ENCODE peak calls at places on chromosomes 12 and 14, in eight cellular contexts. One of them, this sample, is unnamed.

GRCh38 chr14:92160619-92161018 is 38.9 kb downstream of the CPSF2 start:
- DNase-seq in frontal cortex: no peak
- DNase-seq in T-helper 2 cell: no peak
- DNase-seq in T-cell: no peak
- DNase-seq in KBM-7: no peak
- DNase-seq in activated CD4-positive, alpha-beta T cell treated with anti-CD3 and anti-CD28 coated beads, Interleukin-2, amount 50 U/mL, for 1 hour: no peak
- DNase-seq in transverse colon: no peak
- DNase-seq in foreskin fibroblast: peak; percentile 88
- DNase-seq in this sample: peak; percentile 54

GRCh38 chr14:56367416-56367815 is 212.2 kb upstream of the TMEM260 start:
- DNase-seq in KBM-7: no peak
- DNase-seq in frontal cortex: no peak
- DNase-seq in T-cell: no peak
- DNase-seq in foreskin fibroblast: no peak
- DNase-seq in activated CD4-positive, alpha-beta T cell treated with anti-CD3 and anti-CD28 coated beads, Interleukin-2, amount 50 U/mL, for 1 hour: no peak
- DNase-seq in T-helper 2 cell: no peak
- DNase-seq in transverse colon: no peak
- DNase-seq in this sample: no peak

GRCh38 chr14:59097681-59098080 is 90.8 kb upstream of the DAAM1 start:
- DNase-seq in foreskin fibroblast: peak; percentile 31
- DNase-seq in transverse colon: no peak
- DNase-seq in activated CD4-positive, alpha-beta T cell treated with anti-CD3 and anti-CD28 coated beads, Interleukin-2, amount 50 U/mL, for 1 hour: no peak
- DNase-seq in T-helper 2 cell: no peak
- DNase-seq in T-cell: no peak
- DNase-seq in KBM-7: no peak
- DNase-seq in frontal cortex: no peak
- DNase-seq in this sample: peak; percentile 27

GRCh38 chr12:16323010-16323409 is 24.4 kb upstream of the MGST1 start:
- DNase-seq in transverse colon: no peak
- DNase-seq in frontal cortex: no peak
- DNase-seq in foreskin fibroblast: peak; percentile 50
- DNase-seq in KBM-7: no peak
- DNase-seq in activated CD4-positive, alpha-beta T cell treated with anti-CD3 and anti-CD28 coated beads, Interleukin-2, amount 50 U/mL, for 1 hour: no peak
- DNase-seq in T-helper 2 cell: no peak
- DNase-seq in T-cell: no peak
- DNase-seq in this sample: no peak

GRCh38 chr12:47939009-47939601 is 24.3 kb upstream of the TMEM106C start:
- DNase-seq in T-helper 2 cell: no peak
- DNase-seq in transverse colon: peak; percentile 83
- DNase-seq in T-cell: no peak
- DNase-seq in KBM-7: no peak
- DNase-seq in foreskin fibroblast: no peak
- DNase-seq in activated CD4-positive, alpha-beta T cell treated with anti-CD3 and anti-CD28 coated beads, Interleukin-2, amount 50 U/mL, for 1 hour: no peak
- DNase-seq in frontal cortex: no peak
- DNase-seq in this sample: no peak

GRCh38 chr12:95484524-95484923 is 10.6 kb downstream of the METAP2 start:
- DNase-seq in T-helper 2 cell: no peak
- DNase-seq in transverse colon: no peak
- DNase-seq in frontal cortex: no peak
- DNase-seq in activated CD4-positive, alpha-beta T cell treated with anti-CD3 and anti-CD28 coated beads, Interleukin-2, amount 50 U/mL, for 1 hour: no peak
- DNase-seq in KBM-7: no peak
- DNase-seq in foreskin fibroblast: peak; percentile 17
- DNase-seq in T-cell: no peak
- DNase-seq in this sample: no peak

GRCh38 chr14:70796551-70796950 is 12.8 kb downstream of the MAP3K9 start:
- DNase-seq in T-helper 2 cell: no peak
- DNase-seq in transverse colon: no peak
- DNase-seq in foreskin fibroblast: no peak
- DNase-seq in KBM-7: no peak
- DNase-seq in activated CD4-positive, alpha-beta T cell treated with anti-CD3 and anti-CD28 coated beads, Interleukin-2, amount 50 U/mL, for 1 hour: no peak
- DNase-seq in T-cell: no peak
- DNase-seq in frontal cortex: no peak
- DNase-seq in this sample: no peak

GRCh38 chr12:569803-570236 is 93.4 kb downstream of the NINJ2 start:
- DNase-seq in activated CD4-positive, alpha-beta T cell treated with anti-CD3 and anti-CD28 coated beads, Interleukin-2, amount 50 U/mL, for 1 hour: peak; percentile 88
- DNase-seq in transverse colon: peak; percentile 92
- DNase-seq in foreskin fibroblast: peak; percentile 95
- DNase-seq in KBM-7: peak; percentile 79
- DNase-seq in frontal cortex: peak; percentile 97
- DNase-seq in T-cell: peak; percentile 77
- DNase-seq in T-helper 2 cell: peak; percentile 81
- DNase-seq in this sample: peak; percentile 42

GRCh38 chr14:75292016-75292646 is 13.5 kb downstream of the FOS start:
- DNase-seq in KBM-7: no peak
- DNase-seq in frontal cortex: no peak
- DNase-seq in transverse colon: peak; percentile 7
- DNase-seq in T-cell: no peak
- DNase-seq in activated CD4-positive, alpha-beta T cell treated with anti-CD3 and anti-CD28 coated beads, Interleukin-2, amount 50 U/mL, for 1 hour: no peak
- DNase-seq in foreskin fibroblast: no peak
- DNase-seq in T-helper 2 cell: no peak
- DNase-seq in this sample: no peak

GRCh38 chr12:31041033-31041564 is 32.6 kb upstream of the DDX11 start:
- DNase-seq in frontal cortex: no peak
- DNase-seq in foreskin fibroblast: no peak
- DNase-seq in T-cell: no peak
- DNase-seq in activated CD4-positive, alpha-beta T cell treated with anti-CD3 and anti-CD28 coated beads, Interleukin-2, amount 50 U/mL, for 1 hour: no peak
- DNase-seq in T-helper 2 cell: no peak
- DNase-seq in transverse colon: no peak
- DNase-seq in KBM-7: no peak
- DNase-seq in this sample: no peak

GRCh38 chr12:107091989-107092641 is 1.2 kb downstream of the CRY1 start:
- DNase-seq in transverse colon: peak; percentile 20
- DNase-seq in T-cell: no peak
- DNase-seq in foreskin fibroblast: peak; percentile 92
- DNase-seq in frontal cortex: peak; percentile 24
- DNase-seq in KBM-7: peak; percentile 88
- DNase-seq in T-helper 2 cell: no peak
- DNase-seq in activated CD4-positive, alpha-beta T cell treated with anti-CD3 and anti-CD28 coated beads, Interleukin-2, amount 50 U/mL, for 1 hour: no peak
- DNase-seq in this sample: peak; percentile 84